ENCODE peak calls at places on chromosomes 5 and 9, in seven cellular contexts. K, H, J, A, E, B and X are unnamed samples.

GRCh38 chr5:171029401-171029800 is 167.6 kb downstream of the RANBP17 start:
- DNase-seq in H (no peak), J (no peak), K (no peak), E (no peak), B (no peak), A (no peak), X (no peak)

GRCh38 chr5:71475788-71476384 is 20.4 kb downstream of the BDP1 start:
- DNase-seq in K (no peak), H (no peak), E (peak; percentile 29), B (no peak), J (no peak), A (no peak), X (no peak)

GRCh38 chr5:11377896-11378295 is 526.4 kb downstream of the CTNND2 start:
- DNase-seq in J (no peak), K (no peak), E (no peak), B (no peak), H (no peak), A (no peak), X (no peak)

GRCh38 chr5:35679351-35679750 is 61.7 kb downstream of the SPEF2 start:
- DNase-seq in E (no peak), B (no peak), H (no peak), A (no peak), K (no peak), J (no peak), X (no peak)

GRCh38 chr9:82555408-82555807 is 507.5 kb downstream of the RASEF start:
- DNase-seq in J (no peak), B (no peak), E (no peak), H (no peak), K (no peak), A (no peak), X (no peak)

GRCh38 chr5:150593593-150593992 is 46.9 kb upstream of the SYNPO start:
- DNase-seq in K (no peak), H (no peak), A (no peak), E (no peak), B (peak; percentile 69), J (no peak), X (no peak)

GRCh38 chr5:141880961-141881801 is 3.0 kb upstream of the PCDH1 start:
- DNase-seq in B (peak; percentile 64), A (no peak), E (no peak), J (no peak), K (no peak), H (no peak), X (no peak)

GRCh38 chr5:108079754-108080153 is 302.1 kb downstream of the FBXL17 start:
- DNase-seq in K (no peak), B (no peak), E (no peak), J (no peak), H (no peak), A (no peak), X (no peak)

GRCh38 chr9:79583957-79584654 is 12.3 kb downstream of the TLE4 start:
- DNase-seq in J (no peak), E (no peak), H (peak; percentile 34), B (no peak), A (no peak), K (peak; percentile 67), X (peak; percentile 69)

GRCh38 chr5:139494832-139495231 is 12.3 kb upstream of the STING1 start:
- DNase-seq in E (peak; percentile 58), J (no peak), B (no peak), A (no peak), H (no peak), K (no peak), X (no peak)

GRCh38 chr5:172860520-172861443 is 26.7 kb downstream of the ERGIC1 start:
- DNase-seq in K (no peak), A (no peak), H (no peak), J (no peak), B (peak; percentile 97), E (peak; percentile 32), X (peak; percentile 97)

GRCh38 chr9:121662896-121663580 is 11.6 kb downstream of the DAB2IP start:
- DNase-seq in H (no peak), A (no peak), B (no peak), E (no peak), J (no peak), K (peak; percentile 31), X (no peak)

GRCh38 chr5:161530700-161531099 is 15.8 kb downstream of the GABRB2 start:
- DNase-seq in A (no peak), J (no peak), H (no peak), K (no peak), B (no peak), E (no peak), X (no peak)

GRCh38 chr9:124050955-124051354 is 39.4 kb downstream of the LHX2 start:
- DNase-seq in B (no peak), J (no peak), A (no peak), H (no peak), E (no peak), K (no peak), X (no peak)

GRCh38 chr9:128072144-128073021 is 4.4 kb downstream of the SLC25A25 start:
- DNase-seq in A (peak; percentile 55), J (no peak), B (peak; percentile 94), H (peak; percentile 82), K (no peak), E (peak; percentile 73), X (peak; percentile 96)

GRCh38 chr5:151020304-151021031 is at the start of gene GPX3:
- DNase-seq in J (no peak), K (peak; percentile 88), A (no peak), B (peak; percentile 99), H (peak; percentile 76), E (peak; percentile 25), X (peak; percentile 92)

DNA sequence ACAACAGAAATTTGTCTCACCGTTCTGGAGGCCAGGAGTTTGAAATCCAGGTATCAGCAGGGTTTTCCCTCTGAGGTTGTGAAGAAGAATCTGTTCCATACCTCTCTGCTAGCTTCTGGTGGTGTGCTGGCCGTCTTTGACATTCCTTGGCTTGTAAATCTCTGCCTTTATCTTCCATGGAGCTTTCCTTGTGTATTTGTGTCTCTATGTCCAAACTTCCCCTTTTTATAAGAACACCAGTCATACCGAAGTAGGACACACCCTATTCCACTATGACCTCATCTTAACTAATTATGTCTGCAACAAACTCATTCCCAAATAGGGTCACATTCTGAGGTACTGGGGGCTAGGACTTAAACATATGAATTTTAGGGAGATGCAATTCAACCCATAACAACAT is 38.3 kb downstream of the PRKACG start:
- DNase-seq in E (no peak), B (no peak), J (no peak), H (no peak), K (no peak), A (no peak), X (no peak)
- H3K4me3 ChIP-seq in E (no peak overlapping the region), B (peak overlapping the region; percentile 23), J (no peak overlapping the region), H (no peak overlapping the region), K (no peak overlapping the region), A (no peak overlapping the region), X (peak overlapping the region; percentile 35)

GRCh38 chr9:137068539-137069507 is 1.5 kb downstream of the SAPCD2 start:
- DNase-seq in J (no peak), H (no peak), K (no peak), E (no peak), A (no peak), B (no peak), X (no peak)

GRCh38 chr9:137069508-137070071 is 767 bp downstream of the SAPCD2 start:
- DNase-seq in A (no peak), J (no peak), K (no peak), E (no peak), H (no peak), B (no peak), X (no peak)

GRCh38 chr9:137071282-137071681 is 925 bp upstream of the SAPCD2 start:
- DNase-seq in H (no peak), J (no peak), B (no peak), K (peak; percentile 45), A (no peak), E (no peak), X (no peak)

GRCh38 chr9:137070201-137070905 is at the start of gene SAPCD2:
- DNase-seq in A (peak; percentile 36), B (peak; percentile 87), H (peak; percentile 87), E (peak; percentile 79), K (peak; percentile 94), J (no peak), X (peak; percentile 47)

DNA sequence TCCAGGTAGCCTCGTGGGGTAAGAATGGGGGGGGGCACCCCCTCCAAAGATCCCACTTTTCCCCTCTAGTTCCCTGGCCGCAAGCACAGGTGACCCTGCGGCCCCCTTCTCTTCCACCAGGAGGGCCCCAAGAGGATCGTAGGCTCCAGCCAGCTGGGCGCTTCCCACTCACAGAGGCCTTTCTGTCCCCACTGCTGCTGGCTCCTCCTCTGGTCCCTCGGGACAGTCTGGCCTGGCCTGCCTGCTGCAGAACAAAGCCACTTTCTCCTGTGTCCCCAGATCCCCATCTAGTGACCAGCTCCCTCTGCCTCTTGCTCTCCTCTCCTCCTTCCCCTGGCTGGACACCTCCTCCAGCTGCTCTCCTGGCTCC is 534 bp upstream of the SAPCD2 start:
- DNase-seq in K (no peak), J (no peak), E (no peak), H (peak; percentile 26), B (peak; percentile 68), A (no peak), X (no peak)
- H3K4me3 ChIP-seq in K (no peak overlapping the region), J (peak overlapping the region; percentile 53), E (peak overlapping the region; percentile 21), H (peak overlapping the region; percentile 69), B (peak overlapping the region; percentile 43), A (peak overlapping the region; percentile 40), X (peak overlapping the region; percentile 63)

GRCh38 chr9:100472268-100472667 is 681 bp upstream of the TMEFF1 start:
- DNase-seq in K (no peak), E (no peak), H (no peak), J (no peak), A (no peak), B (no peak), X (no peak)
- H3K4me3 ChIP-seq in K (no peak overlapping the region), E (no peak overlapping the region), H (no peak overlapping the region), J (peak overlapping the region; percentile 58), A (no peak overlapping the region), B (no peak overlapping the region), X (no peak overlapping the region)

GRCh38 chr5:127871448-127872153 is 168.4 kb downstream of the CCDC192 start:
- DNase-seq in E (no peak), H (no peak), K (no peak), A (no peak), J (no peak), B (no peak), X (no peak)
- H3K4me3 ChIP-seq in E (no peak overlapping the region), H (no peak overlapping the region), K (no peak overlapping the region), A (no peak overlapping the region), J (no peak overlapping the region), B (no peak overlapping the region), X (no peak overlapping the region)

DNA sequence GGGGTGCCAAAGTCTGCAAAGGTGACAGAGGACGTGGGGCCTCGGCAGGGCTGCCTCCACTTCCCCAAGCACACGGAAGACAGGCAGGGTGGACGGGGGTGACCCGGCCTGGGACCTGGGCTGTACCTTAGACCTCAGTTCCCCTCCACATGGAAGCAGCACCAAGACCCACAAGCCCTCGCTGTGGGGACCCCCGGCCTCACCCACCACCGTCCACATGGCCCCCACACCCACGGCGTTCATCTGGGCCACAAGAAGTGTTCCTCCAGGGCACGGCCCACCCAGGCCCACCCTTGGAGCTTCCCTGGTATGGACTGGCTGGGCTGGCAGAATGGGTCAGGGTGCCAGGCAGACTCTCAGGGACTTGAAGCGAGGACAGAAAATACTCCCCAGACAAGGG is 45.8 kb upstream of the NKD2 start:
- DNase-seq in H (no peak), J (no peak), B (no peak), E (no peak), K (no peak), A (no peak), X (no peak)
- H3K4me3 ChIP-seq in H (no peak overlapping the region), J (no peak overlapping the region), B (no peak overlapping the region), E (no peak overlapping the region), K (no peak overlapping the region), A (no peak overlapping the region), X (no peak overlapping the region)

GRCh38 chr5:143593723-143594122 is 190.2 kb upstream of the NR3C1 start:
- DNase-seq in B (no peak), E (no peak), K (no peak), J (no peak), H (no peak), A (no peak), X (no peak)
- H3K4me3 ChIP-seq in B (no peak overlapping the region), E (no peak overlapping the region), K (no peak overlapping the region), J (no peak overlapping the region), H (no peak overlapping the region), A (no peak overlapping the region), X (no peak overlapping the region)